ENCODE peak calls at places on chromosome X, in eight cellular contexts. A is GDM1; Q is NCI-H2081; B is AG04449; F is endothelial cell; W is heart right ventricle; C is T-helper 2 cell treated with Interferon-gamma antibody and Interleukin-4, amounts not matched to agents 5 μg/mL and 100 μg/mL, for 36 hours; Y is H54. V is an unnamed sample.

GRCh38 chrX:15680401-15680800 is 15.8 kb upstream of the CLTRN start:
- DNase-seq in Y (no peak), B (no peak), W (no peak), A (no peak), C (no peak), Q (no peak), F (no peak), V (no peak)

GRCh38 chrX:20382518-20383291 is 116.0 kb upstream of the RPS6KA3 start:
- DNase-seq in Y (no peak), B (no peak), W (no peak), C (peak; percentile 43), F (no peak), Q (no peak), A (no peak), V (no peak)

GRCh38 chrX:123983240-123983639 is 21.7 kb downstream of the STAG2 start:
- DNase-seq in Y (no peak), Q (no peak), B (no peak), C (no peak), F (no peak), A (no peak), W (no peak), V (no peak)

GRCh38 chrX:119391279-119391678 is 7.9 kb upstream of the SLC25A43 start:
- DNase-seq in F (no peak), B (no peak), A (peak; percentile 11), W (no peak), C (no peak), Y (peak; percentile 27), Q (no peak), V (no peak)

GRCh38 chrX:42289492-42290385 is 366.4 kb upstream of the CASK start:
- DNase-seq in Q (no peak), C (no peak), F (no peak), Y (no peak), W (no peak), B (no peak), A (no peak), V (no peak)

GRCh38 chrX:16870095-16870860 is at the start of gene RBBP7:
- DNase-seq in Q (peak; percentile 92), C (peak; percentile 88), F (peak; percentile 88), Y (peak; percentile 38), W (peak; percentile 90), B (peak; percentile 36), A (peak; percentile 93), V (peak; percentile 90)

GRCh38 chrX:39688576-39689373 is 409.0 kb downstream of the BCOR start:
- DNase-seq in Q (peak; percentile 80), A (no peak), Y (no peak), B (no peak), C (peak; percentile 6), W (peak; percentile 60), F (peak; percentile 57), V (no peak)

GRCh38 chrX:43703211-43703791 is 47.2 kb downstream of the MAOA start:
- DNase-seq in Y (no peak), Q (no peak), A (no peak), F (no peak), W (no peak), C (no peak), B (no peak), V (no peak)

GRCh38 chrX:15242899-15243555 is 26.9 kb downstream of the ASB9 start:
- DNase-seq in A (no peak), C (peak; percentile 4), W (peak; percentile 4), F (peak; percentile 6), B (no peak), Q (peak; percentile 44), Y (no peak), V (no peak)

V was measured in CD14-positive monocyte.